ENCODE peak calls at places on chromosome 7, in four cellular contexts. R is H54, Y is A549, H is body of pancreas. S is an unnamed sample.

GRCh38 chr7:156401617-156402016 is 239.0 kb upstream of the RNF32 start:
- DNase-seq in Y (no peak), H (no peak), R (no peak), S (no peak)

GRCh38 chr7:37218956-37219355 is 229.7 kb downstream of the ELMO1 start:
- DNase-seq in Y (no peak), R (no peak), H (no peak), S (no peak)

GRCh38 chr7:155660758-155661093 is 16.3 kb downstream of the RBM33 start:
- DNase-seq in Y (no peak), H (no peak), R (no peak), S (no peak)

GRCh38 chr7:47332213-47332612 is 249.7 kb downstream of the TNS3 start:
- DNase-seq in Y (no peak), H (no peak), R (no peak), S (no peak)

GRCh38 chr7:123653162-123653561 is 2.5 kb upstream of the LMOD2 start:
- DNase-seq in R (no peak), H (no peak), Y (no peak), S (no peak)

GRCh38 chr7:111014074-111014473 is 76.9 kb upstream of the LRRN3 start:
- DNase-seq in R (no peak), H (no peak), Y (no peak), S (no peak)

GRCh38 chr7:12765431-12766100 is 78.1 kb downstream of the ARL4A start:
- DNase-seq in H (no peak), R (no peak), Y (no peak), S (no peak)

GRCh38 chr7:14714161-14714728 is 188.3 kb downstream of the DGKB start:
- DNase-seq in Y (no peak), R (no peak), H (no peak), S (no peak)

GRCh38 chr7:7639847-7640220 is 718 bp upstream of the UMAD1 start:
- DNase-seq in R (no peak), Y (peak; percentile 29), H (peak; percentile 28), S (no peak)

GRCh38 chr7:44073664-44074348 is 8.4 kb upstream of the PGAM2 start:
- DNase-seq in R (peak; percentile 93), Y (no peak), H (peak; percentile 78), S (peak; percentile 71)
- TF ChIP-seq POLR2A in R (peak; percentile 12), Y (no peak), H (peak; percentile 27), S (no peak)

GRCh38 chr7:71017602-71018001 is 114.3 kb upstream of the GALNT17 start:
- DNase-seq in R (no peak), H (no peak), Y (no peak), S (no peak)

GRCh38 chr7:71016387-71016786 is 115.6 kb upstream of the GALNT17 start:
- DNase-seq in H (no peak), R (no peak), Y (no peak), S (no peak)

GRCh38 chr7:71021049-71021448 is 110.9 kb upstream of the GALNT17 start:
- DNase-seq in R (no peak), Y (no peak), H (no peak), S (no peak)

GRCh38 chr7:71019703-71020102 is 112.2 kb upstream of the GALNT17 start:
- DNase-seq in R (no peak), H (peak; percentile 13), Y (no peak), S (no peak)

GRCh38 chr7:71015260-71015900 is 116.6 kb upstream of the GALNT17 start:
- DNase-seq in Y (no peak), H (peak; percentile 9), R (no peak), S (no peak)
- TF ChIP-seq POLR2A in Y (no peak), H (no peak), R (no peak), S (no peak)

GRCh38 chr7:43629857-43630256 is 46.9 kb downstream of the STK17A start:
- DNase-seq in H (no peak), Y (no peak), R (no peak), S (no peak)
- TF ChIP-seq POLR2A in H (no peak), Y (no peak), R (no peak), S (no peak)

DNA sequence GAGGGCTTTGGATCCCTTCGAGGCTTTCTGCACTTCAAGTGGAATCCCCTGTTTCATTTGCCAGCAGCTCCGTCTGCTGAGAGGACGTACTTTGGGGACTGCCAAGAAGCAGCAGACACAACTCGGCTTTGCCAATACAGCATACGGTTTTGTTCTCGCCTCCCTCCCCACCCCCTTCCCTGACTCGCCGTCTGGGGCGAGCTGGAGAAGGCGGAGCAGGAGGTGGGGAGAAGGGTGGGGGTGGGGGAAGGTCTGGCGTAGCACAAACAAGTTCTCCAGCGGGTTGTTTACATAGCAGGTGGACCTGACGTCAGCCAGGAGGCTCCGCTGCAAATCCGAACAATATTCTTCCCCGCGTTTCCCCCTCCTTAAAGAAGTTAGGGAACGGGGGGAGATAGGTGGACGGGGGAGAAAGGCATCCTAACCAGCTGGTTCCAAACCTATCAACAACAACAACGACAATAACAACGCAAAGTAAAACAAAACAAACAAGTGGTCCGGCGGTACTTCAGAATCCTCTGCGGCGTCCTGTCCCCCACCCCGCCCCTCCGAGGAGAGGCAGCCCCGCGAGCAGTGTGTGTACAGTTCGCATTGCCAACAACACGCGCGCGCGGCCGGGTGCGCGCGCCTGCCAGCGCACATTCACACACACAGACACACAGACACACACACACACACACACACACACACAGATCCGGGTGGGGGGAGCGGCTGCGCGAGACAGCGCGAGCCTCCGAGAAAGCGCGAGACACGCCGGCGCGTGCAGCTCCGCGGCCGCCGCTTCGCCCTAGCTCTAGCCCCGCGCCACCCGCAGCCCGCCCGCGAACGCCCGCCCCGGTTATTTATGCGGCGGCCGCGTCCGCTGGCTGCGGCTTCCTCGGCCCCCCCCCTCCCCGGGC is 167.0 kb upstream of the PPP1R3A start:
- DNase-seq in H (peak; percentile 95), Y (peak; percentile 40), R (no peak), S (peak; percentile 93)
- TF ChIP-seq POLR2A in H (peak; percentile 88), Y (no peak), R (peak; percentile 27), S (peak; percentile 81)

DNA sequence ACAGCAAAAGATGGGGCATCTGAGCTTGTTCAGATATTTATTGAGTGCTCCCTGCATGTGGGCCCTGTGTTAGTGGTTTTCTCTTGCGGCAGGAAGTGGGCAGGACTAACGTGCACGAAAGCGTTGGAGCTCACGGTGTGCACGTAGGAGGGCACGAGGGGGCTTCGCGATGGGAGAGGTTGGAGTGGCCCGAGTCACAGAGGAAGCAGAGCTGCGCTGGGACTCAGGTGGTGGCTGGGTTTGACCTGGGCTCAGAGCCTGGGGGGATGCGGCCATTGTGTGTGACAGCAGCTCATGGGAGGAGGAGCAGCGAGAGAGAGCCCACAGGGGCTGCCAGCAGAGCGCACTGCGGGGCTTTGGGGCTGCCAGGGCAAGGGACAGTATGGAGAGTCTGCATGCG is 7.7 kb downstream of the ZSCAN25 start:
- DNase-seq in R (no peak), Y (no peak), H (no peak), S (no peak)
- TF ChIP-seq POLR2A in R (no peak), Y (no peak), H (no peak), S (no peak)

S was measured in gastrocnemius medialis.